ENCODE peak calls at places on chromosomes 4 and X, in seven cellular contexts. One of them, this sample, is unnamed.
A peak's percentile ranks its signal among the peaks of the same experiment; 100 is the strongest.

GRCh38 chrX:149456476-149457245 is 48.4 kb downstream of the IDS start:
- DNase-seq in stimulated activated CD8-positive, alpha-beta memory T cell treated with anti-CD3 and anti-CD28 coated beads, Interleukin-12 subunit alpha, Interleukin-12 subunit beta, amount 100 ng/mL, for 4 hours: no peak
- DNase-seq in iris pigment epithelial cell: no peak
- DNase-seq in left cardiac atrium: no peak
- DNase-seq in stimulated activated CD4-positive, alpha-beta T cell treated with anti-CD3 and anti-CD28 coated beads, TNF-alpha, amount 100 ng/mL, for 4 hours: no peak
- DNase-seq in AG20443: no peak
- DNase-seq in BE2C: no peak
- DNase-seq in this sample: no peak

GRCh38 chr4:85488416-85488815 is 13.5 kb downstream of the ARHGAP24 start:
- DNase-seq in stimulated activated CD4-positive, alpha-beta T cell treated with anti-CD3 and anti-CD28 coated beads, TNF-alpha, amount 100 ng/mL, for 4 hours: no peak
- DNase-seq in stimulated activated CD8-positive, alpha-beta memory T cell treated with anti-CD3 and anti-CD28 coated beads, Interleukin-12 subunit alpha, Interleukin-12 subunit beta, amount 100 ng/mL, for 4 hours: no peak
- DNase-seq in AG20443: no peak
- DNase-seq in left cardiac atrium: no peak
- DNase-seq in iris pigment epithelial cell: no peak
- DNase-seq in BE2C: no peak
- DNase-seq in this sample: peak; percentile 59

GRCh38 chr4:158850800-158851644 is 82.2 kb downstream of the FNIP2 start:
- DNase-seq in left cardiac atrium: no peak
- DNase-seq in BE2C: no peak
- DNase-seq in stimulated activated CD4-positive, alpha-beta T cell treated with anti-CD3 and anti-CD28 coated beads, TNF-alpha, amount 100 ng/mL, for 4 hours: no peak
- DNase-seq in AG20443: peak; percentile 42
- DNase-seq in iris pigment epithelial cell: peak; percentile 40
- DNase-seq in stimulated activated CD8-positive, alpha-beta memory T cell treated with anti-CD3 and anti-CD28 coated beads, Interleukin-12 subunit alpha, Interleukin-12 subunit beta, amount 100 ng/mL, for 4 hours: no peak
- DNase-seq in this sample: no peak

GRCh38 chrX:150324035-150324728 is 38.9 kb upstream of the MAMLD1 start:
- DNase-seq in stimulated activated CD4-positive, alpha-beta T cell treated with anti-CD3 and anti-CD28 coated beads, TNF-alpha, amount 100 ng/mL, for 4 hours: no peak
- DNase-seq in BE2C: no peak
- DNase-seq in iris pigment epithelial cell: peak; percentile 90
- DNase-seq in AG20443: peak; percentile 71
- DNase-seq in stimulated activated CD8-positive, alpha-beta memory T cell treated with anti-CD3 and anti-CD28 coated beads, Interleukin-12 subunit alpha, Interleukin-12 subunit beta, amount 100 ng/mL, for 4 hours: no peak
- DNase-seq in left cardiac atrium: no peak
- DNase-seq in this sample: no peak

GRCh38 chrX:41538707-41539106 is 91.6 kb downstream of the NYX start:
- DNase-seq in BE2C: no peak
- DNase-seq in stimulated activated CD8-positive, alpha-beta memory T cell treated with anti-CD3 and anti-CD28 coated beads, Interleukin-12 subunit alpha, Interleukin-12 subunit beta, amount 100 ng/mL, for 4 hours: no peak
- DNase-seq in left cardiac atrium: no peak
- DNase-seq in stimulated activated CD4-positive, alpha-beta T cell treated with anti-CD3 and anti-CD28 coated beads, TNF-alpha, amount 100 ng/mL, for 4 hours: no peak
- DNase-seq in AG20443: no peak
- DNase-seq in iris pigment epithelial cell: no peak
- DNase-seq in this sample: no peak

GRCh38 chr4:2356123-2357069 is 62.0 kb downstream of the ZFYVE28 start:
- DNase-seq in iris pigment epithelial cell: no peak
- DNase-seq in BE2C: no peak
- DNase-seq in left cardiac atrium: no peak
- DNase-seq in stimulated activated CD8-positive, alpha-beta memory T cell treated with anti-CD3 and anti-CD28 coated beads, Interleukin-12 subunit alpha, Interleukin-12 subunit beta, amount 100 ng/mL, for 4 hours: no peak
- DNase-seq in stimulated activated CD4-positive, alpha-beta T cell treated with anti-CD3 and anti-CD28 coated beads, TNF-alpha, amount 100 ng/mL, for 4 hours: no peak
- DNase-seq in AG20443: no peak
- DNase-seq in this sample: no peak

GRCh38 chrX:72128183-72128834 is 3.4 kb downstream of the RTL5 start:
- DNase-seq in AG20443: no peak
- DNase-seq in left cardiac atrium: no peak
- DNase-seq in iris pigment epithelial cell: no peak
- DNase-seq in BE2C: no peak
- DNase-seq in stimulated activated CD4-positive, alpha-beta T cell treated with anti-CD3 and anti-CD28 coated beads, TNF-alpha, amount 100 ng/mL, for 4 hours: no peak
- DNase-seq in stimulated activated CD8-positive, alpha-beta memory T cell treated with anti-CD3 and anti-CD28 coated beads, Interleukin-12 subunit alpha, Interleukin-12 subunit beta, amount 100 ng/mL, for 4 hours: no peak
- DNase-seq in this sample: no peak

GRCh38 chrX:75230296-75230695 is 43.6 kb upstream of the UPRT start:
- DNase-seq in iris pigment epithelial cell: no peak
- DNase-seq in left cardiac atrium: no peak
- DNase-seq in stimulated activated CD8-positive, alpha-beta memory T cell treated with anti-CD3 and anti-CD28 coated beads, Interleukin-12 subunit alpha, Interleukin-12 subunit beta, amount 100 ng/mL, for 4 hours: no peak
- DNase-seq in AG20443: no peak
- DNase-seq in stimulated activated CD4-positive, alpha-beta T cell treated with anti-CD3 and anti-CD28 coated beads, TNF-alpha, amount 100 ng/mL, for 4 hours: no peak
- DNase-seq in BE2C: no peak
- DNase-seq in this sample: no peak

GRCh38 chr4:51895158-51895557 is 52.2 kb downstream of the DCUN1D4 start:
- DNase-seq in AG20443: peak; percentile 9
- DNase-seq in stimulated activated CD8-positive, alpha-beta memory T cell treated with anti-CD3 and anti-CD28 coated beads, Interleukin-12 subunit alpha, Interleukin-12 subunit beta, amount 100 ng/mL, for 4 hours: no peak
- DNase-seq in iris pigment epithelial cell: no peak
- DNase-seq in BE2C: no peak
- DNase-seq in stimulated activated CD4-positive, alpha-beta T cell treated with anti-CD3 and anti-CD28 coated beads, TNF-alpha, amount 100 ng/mL, for 4 hours: no peak
- DNase-seq in left cardiac atrium: no peak
- DNase-seq in this sample: no peak

GRCh38 chr4:111633663-111634266 is 511.5 kb upstream of the FAM241A start:
- DNase-seq in iris pigment epithelial cell: no peak
- DNase-seq in stimulated activated CD4-positive, alpha-beta T cell treated with anti-CD3 and anti-CD28 coated beads, TNF-alpha, amount 100 ng/mL, for 4 hours: no peak
- DNase-seq in AG20443: no peak
- DNase-seq in left cardiac atrium: no peak
- DNase-seq in BE2C: no peak
- DNase-seq in stimulated activated CD8-positive, alpha-beta memory T cell treated with anti-CD3 and anti-CD28 coated beads, Interleukin-12 subunit alpha, Interleukin-12 subunit beta, amount 100 ng/mL, for 4 hours: no peak
- DNase-seq in this sample: no peak

GRCh38 chr4:39699676-39700409 is 1.9 kb downstream of the UBE2K start:
- DNase-seq in AG20443: no peak
- DNase-seq in iris pigment epithelial cell: peak; percentile 55
- DNase-seq in left cardiac atrium: no peak
- DNase-seq in stimulated activated CD8-positive, alpha-beta memory T cell treated with anti-CD3 and anti-CD28 coated beads, Interleukin-12 subunit alpha, Interleukin-12 subunit beta, amount 100 ng/mL, for 4 hours: no peak
- DNase-seq in stimulated activated CD4-positive, alpha-beta T cell treated with anti-CD3 and anti-CD28 coated beads, TNF-alpha, amount 100 ng/mL, for 4 hours: no peak
- DNase-seq in BE2C: no peak
- DNase-seq in this sample: no peak

GRCh38 chr4:30538794-30539193 is 181.4 kb upstream of the PCDH7 start:
- DNase-seq in stimulated activated CD4-positive, alpha-beta T cell treated with anti-CD3 and anti-CD28 coated beads, TNF-alpha, amount 100 ng/mL, for 4 hours: no peak
- DNase-seq in stimulated activated CD8-positive, alpha-beta memory T cell treated with anti-CD3 and anti-CD28 coated beads, Interleukin-12 subunit alpha, Interleukin-12 subunit beta, amount 100 ng/mL, for 4 hours: no peak
- DNase-seq in BE2C: no peak
- DNase-seq in left cardiac atrium: no peak
- DNase-seq in iris pigment epithelial cell: no peak
- DNase-seq in AG20443: no peak
- DNase-seq in this sample: no peak

This sample was measured in thyroid gland.